ENCODE peak calls at places on chromosomes 4 and X, in ten cellular contexts. B is non-pigmented ciliary epithelial cell, T is ACHN, A is activated B cell treated with CpG ODN at 0.5 μM for 24 hours, U is ovary, K is RPMI7951, F is HT-29, S is sigmoid colon, D is AG08395, O is NCI-H187. I is an unnamed sample.

GRCh38 chrX:94854251-94854650 is 1180.2 kb downstream of the FAM133A start:
- DNase-seq in B (no peak), T (no peak), A (no peak), U (no peak), K (no peak), F (no peak), S (no peak), D (no peak), O (no peak), I (no peak)

GRCh38 chrX:80206647-80207046 is 192.1 kb downstream of the TBX22 start:
- DNase-seq in B (no peak), T (no peak), A (no peak), U (no peak), K (no peak), F (no peak), S (no peak), D (no peak), O (no peak), I (no peak)

GRCh38 chr4:9969526-9970398 is 51.5 kb downstream of the SLC2A9 start:
- DNase-seq in B (no peak), T (no peak), A (no peak), U (no peak), K (peak; percentile 4), F (no peak), S (no peak), D (no peak), O (no peak), I (no peak)

GRCh38 chr4:113147498-113148231 is 98.2 kb downstream of the ANK2 start:
- DNase-seq in B (no peak), T (peak; percentile 30), A (no peak), U (no peak), K (no peak), F (no peak), S (no peak), D (no peak), O (no peak), I (peak; percentile 76)

GRCh38 chr4:112857461-112857860 is 192.0 kb upstream of the ANK2 start:
- DNase-seq in B (peak; percentile 86), T (peak; percentile 82), A (no peak), U (no peak), K (peak; percentile 72), F (peak; percentile 19), S (no peak), D (peak; percentile 91), O (no peak), I (no peak)

GRCh38 chr4:95255396-95256107 is 293.2 kb downstream of the UNC5C start:
- DNase-seq in B (peak; percentile 51), T (no peak), A (no peak), U (no peak), K (no peak), F (no peak), S (no peak), D (peak; percentile 3), O (no peak), I (no peak)

GRCh38 chr4:122785099-122785498 is 41.5 kb upstream of the FGF2 start:
- DNase-seq in B (no peak), T (no peak), A (no peak), U (no peak), K (no peak), F (no peak), S (no peak), D (no peak), O (no peak), I (no peak)

GRCh38 chr4:136186650-136187049 is 1345.6 kb downstream of the PCDH18 start:
- DNase-seq in B (no peak), T (no peak), A (no peak), U (no peak), K (no peak), F (no peak), S (no peak), D (no peak), O (no peak), I (no peak)

GRCh38 chrX:2928127-2928582 is 984 bp downstream of the ARSD start:
- DNase-seq in B (no peak), T (peak; percentile 42), A (peak; percentile 13), U (no peak), K (no peak), F (no peak), S (peak; percentile 74), D (peak; percentile 35), O (no peak), I (peak; percentile 55)

GRCh38 chr4:24655971-24656370 is 71.6 kb upstream of the DHX15 start:
- DNase-seq in B (no peak), T (peak; percentile 76), A (no peak), U (no peak), K (no peak), F (peak; percentile 47), S (no peak), D (no peak), O (no peak), I (no peak)

GRCh38 chr4:37604464-37604863 is 81.7 kb downstream of the RELL1 start:
- DNase-seq in B (peak; percentile 17), T (no peak), A (no peak), U (no peak), K (peak; percentile 51), F (peak; percentile 26), S (no peak), D (peak; percentile 62), O (no peak), I (no peak)

GRCh38 chr4:8092282-8092681 is 66.3 kb downstream of the ABLIM2 start:
- DNase-seq in B (no peak), T (no peak), A (no peak), U (no peak), K (no peak), F (no peak), S (no peak), D (no peak), O (no peak), I (no peak)

GRCh38 chr4:67288964-67289363 is 256.3 kb downstream of the CENPC start:
- DNase-seq in B (no peak), T (peak; percentile 40), A (no peak), U (no peak), K (peak; percentile 1), F (peak; percentile 63), S (no peak), D (no peak), O (peak; percentile 5), I (peak; percentile 14)

GRCh38 chr4:181007751-181008150 is 1235.5 kb upstream of the TENM3 start:
- DNase-seq in B (no peak), T (peak; percentile 58), A (no peak), U (no peak), K (peak; percentile 27), F (no peak), S (no peak), D (no peak), O (no peak), I (no peak)

GRCh38 chr4:184932343-184932742 is 85.9 kb upstream of the HELT start:
- DNase-seq in B (no peak), T (no peak), A (no peak), U (no peak), K (no peak), F (no peak), S (no peak), D (no peak), O (no peak), I (no peak)

GRCh38 chr4:58776627-58777026 is 1666.4 kb upstream of the IGFBP7 start:
- DNase-seq in B (peak; percentile 30), T (peak; percentile 12), A (no peak), U (no peak), K (no peak), F (peak; percentile 2), S (no peak), D (no peak), O (no peak), I (no peak)

GRCh38 chr4:27145556-27145955 is 284.9 kb downstream of the STIM2 start:
- DNase-seq in B (no peak), T (no peak), A (no peak), U (no peak), K (no peak), F (no peak), S (no peak), D (no peak), O (no peak), I (no peak)

GRCh38 chr4:122038896-122039295 is 87.0 kb upstream of the TRPC3 start:
- DNase-seq in B (no peak), T (no peak), A (no peak), U (no peak), K (peak; percentile 8), F (no peak), S (no peak), D (no peak), O (no peak), I (no peak)

GRCh38 chrX:121802881-121803412 is 755.5 kb downstream of the GLUD2 start:
- DNase-seq in B (no peak), T (no peak), A (no peak), U (no peak), K (peak; percentile 54), F (no peak), S (no peak), D (no peak), O (no peak), I (no peak)

GRCh38 chrX:40845331-40845911 is 110.1 kb upstream of the MED14 start:
- DNase-seq in B (peak; percentile 76), T (peak; percentile 78), A (no peak), U (peak; percentile 40), K (peak; percentile 89), F (no peak), S (no peak), D (peak; percentile 87), O (no peak), I (peak; percentile 6)

GRCh38 chrX:50697691-50698090 is 116.3 kb downstream of the SHROOM4 start:
- DNase-seq in B (peak; percentile 37), T (peak; percentile 69), A (no peak), U (no peak), K (peak; percentile 66), F (no peak), S (no peak), D (peak; percentile 70), O (no peak), I (no peak)

I was measured in HepG2.